ENCODE peak calls at places on chromosomes 11 and 22, in seven cellular contexts. H is IMR-90, E is trophoblast cell, L is mesendoderm, U is H9, V is neuronal stem cell, N is H1. M is an unnamed sample.
A peak's percentile ranks its signal among the peaks of the same experiment; 100 is the strongest.

GRCh38 chr22:43300891-43301676 is 42.1 kb downstream of the SCUBE1 start:
- DNase-seq in H (no peak), U (no peak), E (peak; percentile 32), N (no peak), V (no peak), L (no peak), M (no peak)

GRCh38 chr11:126627376-126627775 is 271.9 kb downstream of the ST3GAL4 start:
- DNase-seq in U (no peak), E (no peak), H (no peak), N (no peak), L (no peak), V (no peak), M (no peak)

GRCh38 chr11:118938491-118939411 is 13.0 kb upstream of the BCL9L start:
- DNase-seq in E (no peak), H (peak; percentile 74), N (no peak), V (no peak), L (no peak), U (no peak), M (peak; percentile 72)

GRCh38 chr11:85742348-85742747 is 56.4 kb upstream of the CCDC89 start:
- DNase-seq in U (no peak), E (no peak), N (no peak), L (no peak), V (no peak), H (no peak), M (no peak)

GRCh38 chr11:73290536-73290935 is 17.5 kb upstream of the ARHGEF17 start:
- DNase-seq in U (no peak), E (no peak), V (no peak), L (no peak), H (no peak), N (no peak), M (no peak)

GRCh38 chr11:134655189-134655937 is 243.3 kb upstream of the B3GAT1 start:
- DNase-seq in H (no peak), N (peak; percentile 37), L (no peak), U (peak; percentile 26), E (no peak), V (no peak), M (no peak)

GRCh38 chr11:128936546-128937275 is 6.0 kb downstream of the TP53AIP1 start:
- DNase-seq in N (peak; percentile 65), V (peak; percentile 30), H (no peak), L (peak; percentile 98), U (peak; percentile 88), E (peak; percentile 38), M (peak; percentile 24)

GRCh38 chr11:116507016-116507415 is 265.8 kb downstream of the BUD13 start:
- DNase-seq in H (no peak), V (no peak), U (no peak), L (no peak), N (peak; percentile 31), E (no peak), M (no peak)

GRCh38 chr11:103862049-103862826 is 174.2 kb upstream of the DDI1 start:
- DNase-seq in H (no peak), L (peak; percentile 13), U (no peak), V (no peak), N (no peak), E (no peak), M (no peak)

GRCh38 chr11:73270855-73271477 is 1.2 kb upstream of the P2RY6 start:
- DNase-seq in N (no peak), U (peak; percentile 23), V (no peak), E (no peak), H (no peak), L (no peak), M (no peak)

GRCh38 chr11:44559207-44559943 is 6.1 kb upstream of the CD82 start:
- DNase-seq in N (peak; percentile 68), L (peak; percentile 76), V (peak; percentile 77), H (no peak), U (peak; percentile 91), E (no peak), M (peak; percentile 27)

GRCh38 chr11:46277623-46278386 is at the start of gene CREB3L1:
- DNase-seq in E (no peak), H (no peak), U (peak; percentile 69), L (no peak), N (peak; percentile 80), V (no peak), M (no peak)

GRCh38 chr11:94032066-94032465 is 10.9 kb downstream of the HEPHL1 start:
- DNase-seq in L (no peak), E (no peak), U (no peak), N (no peak), H (no peak), V (no peak), M (no peak)

GRCh38 chr11:92253945-92254344 is 29.3 kb downstream of the FAT3 start:
- DNase-seq in U (no peak), H (no peak), V (no peak), L (peak; percentile 60), N (no peak), E (no peak), M (no peak)

GRCh38 chr11:68302256-68303054 is 9.9 kb upstream of the LRP5 start:
- DNase-seq in N (no peak), V (no peak), H (peak; percentile 50), U (no peak), L (no peak), E (no peak), M (peak; percentile 68)

GRCh38 chr11:81278986-81279385 is 1454.7 kb downstream of the FAM181B start:
- DNase-seq in U (no peak), V (no peak), H (no peak), N (no peak), E (no peak), L (no peak), M (no peak)
- H2BK5ac ChIP-seq in U (no peak overlapping the region), V (no peak overlapping the region), H (no peak overlapping the region), N (no peak overlapping the region), E (no peak overlapping the region), L (no peak overlapping the region), M (no peak overlapping the region)

GRCh38 chr11:71371674-71372069 is 76.5 kb downstream of the DHCR7 start:
- DNase-seq in U (no peak), N (no peak), H (no peak), L (no peak), E (no peak), V (no peak), M (no peak)
- H4K8ac ChIP-seq in U (no peak overlapping the region), N (no peak overlapping the region), H (no peak overlapping the region), L (no peak overlapping the region), E (no peak overlapping the region), V (no peak overlapping the region), M (no peak overlapping the region)

GRCh38 chr22:39917091-39917703 is 16.3 kb downstream of the GRAP2 start:
- DNase-seq in H (no peak), V (no peak), L (no peak), N (no peak), E (no peak), U (no peak), M (no peak)

GRCh38 chr22:39914584-39914983 is 13.7 kb downstream of the GRAP2 start:
- DNase-seq in U (no peak), E (no peak), V (no peak), L (no peak), H (no peak), N (no peak), M (no peak)

GRCh38 chr22:39917776-39918493 is 17.1 kb downstream of the GRAP2 start:
- DNase-seq in E (no peak), V (no peak), L (no peak), N (no peak), H (no peak), U (no peak), M (no peak)

GRCh38 chr22:39915295-39915726 is 14.4 kb downstream of the GRAP2 start:
- DNase-seq in N (no peak), H (no peak), E (no peak), V (no peak), L (no peak), U (no peak), M (no peak)

DNA sequence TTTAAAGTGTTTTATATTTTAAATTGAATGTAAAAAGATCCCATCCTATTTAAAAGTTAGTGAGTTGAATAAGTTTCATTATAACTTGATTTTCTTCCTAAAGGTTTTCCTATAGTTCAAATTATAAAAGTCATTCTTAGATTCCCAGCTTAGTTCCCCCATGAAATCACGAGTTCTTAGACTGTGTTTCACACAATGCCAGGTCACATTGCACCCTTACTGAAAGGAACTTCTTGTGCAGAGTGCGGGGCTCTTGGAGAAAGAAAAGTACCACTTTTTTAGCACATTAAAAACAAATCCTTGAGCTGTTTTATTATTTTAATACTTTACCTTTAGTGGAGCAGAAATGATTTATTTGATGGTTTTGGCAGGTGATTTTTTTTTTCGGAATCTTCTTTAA is 15.6 kb downstream of the GRAP2 start:
- DNase-seq in V (no peak), L (no peak), H (no peak), E (no peak), U (no peak), N (no peak), M (no peak)
- H3K4ac ChIP-seq in V (no peak overlapping the region), L (no peak overlapping the region), H (no peak overlapping the region), E (no peak overlapping the region), U (no peak overlapping the region), N (no peak overlapping the region), M (no peak overlapping the region)

GRCh38 chr22:47295982-47296381 is 533.5 kb downstream of the TBC1D22A start:
- DNase-seq in U (no peak), N (no peak), L (no peak), V (no peak), H (no peak), E (no peak), M (no peak)
- H2BK5ac ChIP-seq in U (no peak overlapping the region), N (no peak overlapping the region), L (no peak overlapping the region), V (no peak overlapping the region), H (no peak overlapping the region), E (no peak overlapping the region), M (no peak overlapping the region)

M was measured in mesenchymal stem cell.